ENCODE peak calls at places on chromosome 1, in ten cellular contexts. B is AG20443, N is kidney, E is body of pancreas, D is NCI-H2171, T is IMR-90, J is GM12891, Y is aorta, I is GDM1, M is H7. S is an unnamed sample.

GRCh38 chr1:227793079-227793947 is 22.2 kb upstream of the PRSS38 start:
- DNase-seq in M (no peak), Y (no peak), N (peak), E (no peak), J (peak), T (no peak), D (no peak), B (no peak), I (no peak), S (no peak)

GRCh38 chr1:31815752-31816484 is at the start of gene SPOCD1:
- DNase-seq in D (peak), I (peak), N (peak), B (peak), T (peak), E (peak), J (peak), Y (peak), M (peak), S (peak)

GRCh38 chr1:182357913-182358312 is 33.7 kb downstream of the GLUL start:
- DNase-seq in B (no peak), N (no peak), J (no peak), Y (no peak), D (peak), I (no peak), M (no peak), T (no peak), E (no peak), S (no peak)

GRCh38 chr1:197725044-197725443 is 50.2 kb downstream of the DENND1B start:
- DNase-seq in B (no peak), N (no peak), J (no peak), I (no peak), D (no peak), Y (no peak), E (no peak), T (peak), M (no peak), S (peak)

GRCh38 chr1:147622731-147623130 is 47.6 kb downstream of the ACP6 start:
- DNase-seq in D (no peak), M (no peak), B (peak), N (no peak), Y (no peak), I (no peak), E (no peak), T (peak), J (no peak), S (no peak)

GRCh38 chr1:164609084-164609483 is 50.1 kb downstream of the PBX1 start:
- DNase-seq in Y (no peak), D (peak), J (no peak), N (no peak), E (no peak), B (no peak), M (no peak), I (no peak), T (no peak), S (no peak)

GRCh38 chr1:22048351-22049192 is 3.9 kb upstream of the CDC42 start:
- DNase-seq in I (no peak), Y (no peak), J (no peak), D (no peak), M (peak), B (peak), E (no peak), T (peak), N (no peak), S (peak)

GRCh38 chr1:118954286-118954890 is 33.8 kb downstream of the TBX15 start:
- DNase-seq in E (no peak), I (no peak), B (no peak), Y (no peak), J (no peak), D (no peak), M (no peak), T (no peak), N (no peak), S (peak)

GRCh38 chr1:194295690-194296089 is 1109.3 kb upstream of the B3GALT2 start:
- DNase-seq in N (no peak), T (peak), Y (no peak), J (no peak), B (no peak), E (peak), I (peak), D (no peak), M (peak), S (no peak)

GRCh38 chr1:63601912-63602311 is 8.7 kb downstream of the PGM1 start:
- DNase-seq in N (no peak), J (no peak), I (no peak), B (no peak), Y (no peak), D (no peak), M (no peak), E (no peak), T (no peak), S (no peak)

GRCh38 chr1:43452789-43453441 is 816 bp downstream of the HYI start:
- DNase-seq in B (peak), E (peak), I (no peak), M (peak), D (no peak), Y (peak), T (peak), J (no peak), N (no peak), S (peak)

GRCh38 chr1:17516303-17517214 is 22.9 kb upstream of the ARHGEF10L start:
- DNase-seq in J (no peak), I (no peak), B (no peak), D (no peak), N (no peak), Y (no peak), M (peak), E (peak), T (no peak), S (no peak)